ENCODE peak calls at places on chromosome 5, in four cellular contexts. N, T, Y and K are unnamed samples.

GRCh38 chr5:21094619-21095018 is 1106.6 kb upstream of the CDH18 start:
- DNase-seq in N (no peak), T (no peak), Y (no peak), K (no peak)

GRCh38 chr5:40277161-40277906 is 402.4 kb upstream of the PTGER4 start:
- DNase-seq in N (no peak), T (no peak), Y (peak; percentile 63), K (no peak)

GRCh38 chr5:78323241-78323640 is 28.7 kb upstream of the AP3B1 start:
- DNase-seq in N (no peak), T (no peak), Y (no peak), K (no peak)

GRCh38 chr5:1465966-1466471 is 20.8 kb upstream of the SLC6A3 start:
- DNase-seq in N (no peak), T (no peak), Y (no peak), K (no peak)

GRCh38 chr5:23268136-23268535 is 239.3 kb upstream of the PRDM9 start:
- DNase-seq in N (no peak), T (no peak), Y (no peak), K (no peak)

GRCh38 chr5:126864042-126864688 is 87.2 kb downstream of the LMNB1 start:
- DNase-seq in N (no peak), T (no peak), Y (no peak), K (no peak)

GRCh38 chr5:96431376-96432244 is 1.4 kb downstream of the PCSK1 start:
- DNase-seq in N (peak; percentile 64), T (no peak), Y (peak; percentile 38), K (no peak)

GRCh38 chr5:170289749-170290148 is 7.8 kb downstream of the LCP2 start:
- DNase-seq in N (no peak), T (no peak), Y (no peak), K (no peak)

GRCh38 chr5:59693492-59693891 is 200.0 kb downstream of the PDE4D start:
- DNase-seq in N (no peak), T (no peak), Y (no peak), K (no peak)

GRCh38 chr5:67648201-67648671 is 451.6 kb upstream of the CD180 start:
- DNase-seq in N (no peak), T (no peak), Y (no peak), K (peak; percentile 32)

GRCh38 chr5:73236541-73237128 is 63.6 kb downstream of the TMEM174 start:
- DNase-seq in N (no peak), T (no peak), Y (no peak), K (no peak)

GRCh38 chr5:2780421-2781171 is 29.1 kb upstream of the IRX2 start:
- DNase-seq in N (no peak), T (no peak), Y (no peak), K (no peak)

GRCh38 chr5:103674321-103674720 is 111.7 kb upstream of the NUDT12 start:
- DNase-seq in N (no peak), T (no peak), Y (no peak), K (no peak)

GRCh38 chr5:179967489-179967888 is 59.8 kb upstream of the TBC1D9B start:
- DNase-seq in N (peak; percentile 21), T (no peak), Y (no peak), K (no peak)

GRCh38 chr5:147538232-147538631 is 28.4 kb upstream of the DPYSL3 start:
- DNase-seq in N (peak; percentile 36), T (no peak), Y (no peak), K (no peak)

GRCh38 chr5:78647411-78647818 is 1.2 kb downstream of the LHFPL2 start:
- DNase-seq in N (peak; percentile 45), T (no peak), Y (peak; percentile 16), K (peak; percentile 37)

GRCh38 chr5:138955672-138956295 is 80.6 kb upstream of the LRRTM2 start:
- DNase-seq in N (no peak), T (no peak), Y (no peak), K (no peak)

GRCh38 chr5:152329896-152330295 is 75.2 kb downstream of the NMUR2 start:
- DNase-seq in N (no peak), T (no peak), Y (no peak), K (no peak)

GRCh38 chr5:4229866-4230265 is 634.2 kb downstream of the IRX1 start:
- DNase-seq in N (no peak), T (no peak), Y (no peak), K (no peak)

GRCh38 chr5:133229931-133230664 is 178.3 kb downstream of the HSPA4 start:
- DNase-seq in N (no peak), T (no peak), Y (no peak), K (no peak)

GRCh38 chr5:178422400-178422775 is 167.8 kb downstream of the COL23A1 start:
- DNase-seq in N (no peak), T (no peak), Y (no peak), K (no peak)

GRCh38 chr5:168076561-168076991 is 214.9 kb upstream of the WWC1 start:
- DNase-seq in N (peak; percentile 22), T (no peak), Y (peak; percentile 15), K (peak; percentile 57)

GRCh38 chr5:150846651-150847333 is 471 bp downstream of the IRGM start:
- DNase-seq in N (peak; percentile 88), T (peak; percentile 48), Y (peak; percentile 76), K (peak; percentile 53)

GRCh38 chr5:157941616-157942015 is 82.7 kb upstream of the CLINT1 start:
- DNase-seq in N (no peak), T (no peak), Y (no peak), K (no peak)

GRCh38 chr5:428754-429452 is 14.1 kb upstream of the EXOC3 start:
- DNase-seq in N (no peak), T (no peak), Y (no peak), K (no peak)

GRCh38 chr5:123455640-123456039 is 32.4 kb upstream of the CEP120 start:
- DNase-seq in N (no peak), T (no peak), Y (no peak), K (no peak)

GRCh38 chr5:10701567-10702039 is 59.4 kb downstream of the DAP start:
- DNase-seq in N (peak; percentile 43), T (no peak), Y (peak; percentile 27), K (peak; percentile 50)

GRCh38 chr5:139653616-139654015 is 5.5 kb downstream of the CXXC5 start:
- DNase-seq in N (no peak), T (no peak), Y (no peak), K (no peak)

GRCh38 chr5:68354315-68354714 is 138.8 kb downstream of the PIK3R1 start:
- DNase-seq in N (no peak), T (no peak), Y (no peak), K (no peak)

GRCh38 chr5:158753354-158753753 is 346.4 kb downstream of the EBF1 start:
- DNase-seq in N (no peak), T (no peak), Y (no peak), K (no peak)